ENCODE peak calls at places on chromosomes 2 and 18, in four cellular contexts. Z is thoracic aorta, I is adrenal gland, O is sigmoid colon. K is an unnamed sample. For H3K4me1, the result is how much of the 10 kb centered on the place peaks cover.

GRCh38 chr2:37671013-37671815 is at the start of gene CDC42EP3:
- DNase-seq in Z (no peak), I (peak), O (peak), K (peak)

GRCh38 chr2:37993135-37993534 is 68.0 kb downstream of the RMDN2 start:
- DNase-seq in Z (no peak), I (no peak), O (no peak), K (no peak)

GRCh38 chr18:3397786-3398185 is 52.2 kb upstream of the TGIF1 start:
- DNase-seq in Z (no peak), I (no peak), O (no peak), K (no peak)

GRCh38 chr2:45849491-45850283 is 198.2 kb downstream of the PRKCE start:
- DNase-seq in Z (no peak), I (no peak), O (no peak), K (no peak)

GRCh38 chr2:212548459-212548815 is 9.8 kb upstream of the ERBB4 start:
- DNase-seq in Z (no peak), I (peak), O (no peak), K (no peak)

GRCh38 chr2:180890781-180891180 is 89.6 kb upstream of the UBE2E3 start:
- DNase-seq in Z (no peak), I (no peak), O (no peak), K (no peak)

GRCh38 chr2:59790186-59791142 is 763.0 kb downstream of the BCL11A start:
- DNase-seq in Z (no peak), I (no peak), O (no peak), K (no peak)

GRCh38 chr2:206642075-206643025 is at the start of gene FAM237A:
- DNase-seq in Z (no peak), I (peak), O (no peak), K (peak)

GRCh38 chr18:22417496-22418188 is at the start of gene CTAGE1:
- DNase-seq in Z (no peak), I (no peak), O (no peak), K (no peak)

GRCh38 chr2:95350320-95351079 is 52.0 kb upstream of the FAHD2A start:
- DNase-seq in Z (no peak), I (no peak), O (peak), K (no peak)

GRCh38 chr2:160871096-160871495 is 289.1 kb upstream of the TANK start:
- DNase-seq in Z (no peak), I (peak), O (no peak), K (no peak)

GRCh38 chr18:48600746-48601090 is 61.9 kb downstream of the CTIF start:
- DNase-seq in Z (no peak), I (peak), O (no peak), K (no peak)

GRCh38 chr2:176066645-176067586 is 16.8 kb downstream of the EVX2 start:
- DNase-seq in Z (no peak), I (no peak), O (no peak), K (no peak)

GRCh38 chr2:201254331-201254730 is 6.0 kb upstream of the CASP8 start:
- DNase-seq in Z (no peak), I (peak), O (no peak), K (peak)

GRCh38 chr2:111072220-111072871 is 48.4 kb upstream of the BCL2L11 start:
- DNase-seq in Z (no peak), I (peak), O (no peak), K (no peak)

GRCh38 chr18:49014605-49015267 is 64.0 kb upstream of the SMAD7 start:
- DNase-seq in Z (no peak), I (no peak), O (peak), K (no peak)

GRCh38 chr2:55111570-55112228 is 61.4 kb upstream of the RTN4 start:
- DNase-seq in Z (peak), I (peak), O (peak), K (peak)

GRCh38 chr2:61165946-61166345 is 4.0 kb downstream of the C2orf74 start:
- DNase-seq in Z (no peak), I (no peak), O (no peak), K (no peak)

GRCh38 chr18:22230403-22231042 is 61.1 kb downstream of the GATA6 start:
- DNase-seq in Z (no peak), I (peak), O (no peak), K (no peak)

GRCh38 chr2:178008636-178009289 is 63.8 kb downstream of the PDE11A start:
- DNase-seq in Z (no peak), I (peak), O (peak), K (peak)

GRCh38 chr2:86185517-86186212 is 9.6 kb downstream of the IMMT start:
- DNase-seq in Z (no peak), I (no peak), O (no peak), K (no peak)

GRCh38 chr2:28509361-28509760 is 13.5 kb downstream of the PLB1 start:
- DNase-seq in Z (no peak), I (no peak), O (no peak), K (no peak)

GRCh38 chr2:10469955-10470568 is 21.9 kb upstream of the ODC1 start:
- DNase-seq in Z (no peak), I (no peak), O (peak), K (no peak)

GRCh38 chr2:10469301-10469700 is 21.2 kb upstream of the ODC1 start:
- DNase-seq in Z (no peak), I (no peak), O (peak), K (no peak)

GRCh38 chr2:10466801-10467200 is 18.7 kb upstream of the ODC1 start:
- DNase-seq in Z (no peak), I (no peak), O (peak), K (no peak)

GRCh38 chr2:10465915-10466314 is 17.8 kb upstream of the ODC1 start:
- DNase-seq in Z (no peak), I (no peak), O (peak), K (no peak)

GRCh38 chr2:10467401-10467800 is 19.3 kb upstream of the ODC1 start:
- DNase-seq in Z (no peak), I (no peak), O (peak), K (no peak)
- H3K4me3 ChIP-seq in Z (no peak), I (no peak), O (no peak), K (no peak)

DNA sequence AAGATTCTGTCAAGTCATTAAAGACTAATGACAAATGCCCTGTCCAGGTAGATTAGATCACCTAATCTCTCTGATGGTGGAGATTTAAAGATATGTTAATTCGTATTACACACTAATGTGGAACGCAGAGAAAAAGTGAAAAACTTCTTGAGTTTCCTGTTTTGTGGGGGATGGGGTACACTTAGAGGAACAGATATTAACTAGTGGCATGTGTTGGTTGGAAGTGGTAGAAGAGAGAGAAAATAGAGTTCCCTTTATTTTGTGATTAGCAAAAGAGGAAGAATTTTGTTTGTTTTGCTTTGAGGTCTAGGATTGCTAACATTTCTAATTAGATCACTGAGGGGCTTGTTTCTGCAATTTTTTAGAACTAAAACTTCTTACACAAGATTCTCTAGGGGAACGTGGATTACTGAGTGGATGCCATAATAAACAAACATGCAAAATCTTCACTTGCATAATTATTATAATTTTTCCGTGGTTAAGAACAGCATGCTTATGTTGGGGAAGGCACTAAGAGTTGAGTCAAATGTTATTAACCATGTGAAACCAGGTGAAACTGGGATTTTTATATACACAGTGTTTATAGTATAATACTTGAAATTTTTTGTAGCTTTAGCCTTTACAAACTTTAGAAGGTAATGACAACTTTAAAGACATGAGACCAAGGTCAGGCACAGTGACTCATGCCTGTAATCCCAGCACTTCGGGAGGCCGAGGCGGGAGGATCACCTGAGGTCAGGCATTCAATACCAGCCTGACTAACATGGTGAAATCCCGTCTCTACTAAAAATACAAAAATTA is 97.4 kb upstream of the STK17B start:
- DNase-seq in Z (no peak), I (peak), O (no peak), K (no peak)
- H3K4me1 ChIP-seq in Z (under half), I (under half), O (under half), K (under half)

DNA sequence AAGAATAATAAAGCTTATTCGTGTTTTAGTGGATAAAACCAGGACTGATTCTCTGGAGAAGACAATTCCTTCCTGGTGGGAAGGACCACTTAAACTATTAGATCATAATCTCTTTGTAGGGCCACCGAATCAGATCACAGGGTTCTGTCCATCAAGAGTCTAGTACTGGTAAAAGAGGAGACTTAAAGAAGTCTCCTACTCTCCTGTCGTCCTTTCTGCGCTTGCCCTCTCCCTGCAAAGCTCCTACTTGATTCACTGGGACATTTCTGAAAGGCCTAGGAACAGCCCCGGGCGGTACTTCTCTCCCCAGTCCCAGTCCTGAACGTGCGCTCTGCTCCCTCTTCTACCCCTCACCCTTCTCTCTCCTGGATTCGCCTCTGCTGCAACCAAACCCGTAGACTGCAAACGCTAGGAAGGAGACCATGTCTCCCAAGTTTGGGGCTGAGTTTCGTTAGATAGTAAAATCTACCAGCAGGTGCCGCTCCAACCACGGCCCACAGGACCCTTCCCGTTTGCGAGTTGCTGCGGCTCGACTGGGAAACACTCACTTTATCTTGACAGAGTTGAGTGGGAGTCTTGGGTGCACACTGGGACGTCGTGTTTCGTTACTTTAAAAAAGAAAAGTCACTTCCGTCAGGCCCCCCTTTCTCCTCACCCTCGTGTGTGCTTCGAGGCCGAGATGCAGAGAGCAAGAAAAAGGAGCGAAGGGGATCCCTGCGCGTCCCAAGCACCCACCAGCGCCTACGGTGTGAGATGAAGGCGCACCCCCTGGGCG is 952 bp downstream of the FIGLA start:
- DNase-seq in Z (no peak), I (peak), O (peak), K (peak)
- H3K4me3 ChIP-seq in Z (peak), I (no peak), O (peak), K (peak)

DNA sequence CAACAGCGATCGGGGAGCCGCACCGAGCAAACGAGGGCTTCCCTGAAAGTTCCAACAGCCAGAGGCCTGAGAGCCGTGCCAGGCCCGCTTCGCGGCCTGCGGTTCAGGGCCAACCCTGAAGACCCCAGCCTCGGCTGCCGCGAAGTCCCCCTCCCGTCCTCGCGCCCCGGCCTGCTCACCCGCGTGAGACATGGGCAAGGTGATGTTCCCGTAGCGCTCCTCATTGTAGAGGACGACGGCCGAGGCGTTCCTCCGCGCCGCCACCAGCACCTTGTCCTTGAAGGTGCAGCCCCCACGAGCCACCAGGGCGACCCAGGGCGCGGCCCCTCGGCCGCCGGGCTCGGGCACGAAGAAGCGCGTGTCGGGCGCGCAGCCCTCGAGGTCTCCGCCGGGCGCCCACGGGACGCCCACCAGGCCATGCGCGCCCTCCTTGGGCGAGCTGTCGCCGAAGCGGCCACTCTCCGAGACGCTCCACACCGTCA is 510 bp downstream of the RNF149 start:
- DNase-seq in Z (no peak), I (peak), O (peak), K (peak)
- H3K4me1 ChIP-seq in Z (under half), I (under half), O (under half), K (under half)

K was measured in right cardiac atrium.